ENCODE peak calls at places on chromosomes 5 and 9, in five cellular contexts. One of them, this sample, is unnamed.

GRCh38 chr5:178982941-178983340 is 12.2 kb downstream of the GRM6 start:
- DNase-seq in neuronal stem cell: no peak
- DNase-seq in IMR-90: no peak
- DNase-seq in trophoblast cell: no peak
- DNase-seq in H1: no peak
- DNase-seq in this sample: no peak

GRCh38 chr9:126275386-126276001 is 51.1 kb upstream of the MVB12B start:
- DNase-seq in neuronal stem cell: peak
- DNase-seq in IMR-90: peak
- DNase-seq in trophoblast cell: peak
- DNase-seq in H1: no peak
- DNase-seq in this sample: no peak

GRCh38 chr5:3595102-3595961 is at the start of gene IRX1:
- DNase-seq in neuronal stem cell: no peak
- DNase-seq in IMR-90: no peak
- DNase-seq in trophoblast cell: no peak
- DNase-seq in H1: no peak
- DNase-seq in this sample: no peak

GRCh38 chr9:76519027-76519835 is 60.2 kb downstream of the GCNT1 start:
- DNase-seq in neuronal stem cell: no peak
- DNase-seq in IMR-90: no peak
- DNase-seq in trophoblast cell: peak
- DNase-seq in H1: no peak
- DNase-seq in this sample: no peak

GRCh38 chr5:124342027-124342471 is 404.4 kb downstream of the ZNF608 start:
- DNase-seq in neuronal stem cell: no peak
- DNase-seq in IMR-90: peak
- DNase-seq in trophoblast cell: no peak
- DNase-seq in H1: no peak
- DNase-seq in this sample: peak

GRCh38 chr9:86519216-86519615 is 165.0 kb upstream of the TUT7 start:
- DNase-seq in neuronal stem cell: no peak
- DNase-seq in IMR-90: peak
- DNase-seq in trophoblast cell: no peak
- DNase-seq in H1: no peak
- DNase-seq in this sample: no peak

GRCh38 chr5:152405145-152405544 is at the start of gene NMUR2:
- DNase-seq in neuronal stem cell: peak
- DNase-seq in IMR-90: no peak
- DNase-seq in trophoblast cell: no peak
- DNase-seq in H1: peak
- DNase-seq in this sample: no peak

GRCh38 chr9:73116030-73116429 is 35.6 kb upstream of the ANXA1 start:
- DNase-seq in neuronal stem cell: no peak
- DNase-seq in IMR-90: peak
- DNase-seq in trophoblast cell: no peak
- DNase-seq in H1: no peak
- DNase-seq in this sample: peak

GRCh38 chr5:144169904-144170275 is 569 bp downstream of the YIPF5 start:
- DNase-seq in neuronal stem cell: no peak
- DNase-seq in IMR-90: no peak
- DNase-seq in trophoblast cell: peak
- DNase-seq in H1: no peak
- DNase-seq in this sample: no peak

GRCh38 chr9:81564632-81565031 is 124.7 kb downstream of the TLE1 start:
- DNase-seq in neuronal stem cell: no peak
- DNase-seq in IMR-90: no peak
- DNase-seq in trophoblast cell: no peak
- DNase-seq in H1: no peak
- DNase-seq in this sample: no peak

GRCh38 chr5:59021837-59022514 is 439.1 kb downstream of the RAB3C start:
- DNase-seq in neuronal stem cell: no peak
- DNase-seq in IMR-90: no peak
- DNase-seq in trophoblast cell: no peak
- DNase-seq in H1: no peak
- DNase-seq in this sample: no peak

GRCh38 chr9:92740446-92740961 is 24.1 kb downstream of the BICD2 start:
- DNase-seq in neuronal stem cell: no peak
- DNase-seq in IMR-90: no peak
- DNase-seq in trophoblast cell: no peak
- DNase-seq in H1: no peak
- DNase-seq in this sample: no peak

GRCh38 chr5:140075371-140075770 is 32.3 kb upstream of the NRG2 start:
- DNase-seq in neuronal stem cell: no peak
- DNase-seq in IMR-90: peak
- DNase-seq in trophoblast cell: no peak
- DNase-seq in H1: no peak
- DNase-seq in this sample: no peak

GRCh38 chr5:56786346-56786745 is 29.0 kb upstream of the MAP3K1 start:
- DNase-seq in neuronal stem cell: no peak
- DNase-seq in IMR-90: no peak
- DNase-seq in trophoblast cell: no peak
- DNase-seq in H1: no peak
- DNase-seq in this sample: no peak

GRCh38 chr5:176526462-176526861 is 10.7 kb downstream of the RNF44 start:
- DNase-seq in neuronal stem cell: no peak
- DNase-seq in IMR-90: no peak
- DNase-seq in trophoblast cell: no peak
- DNase-seq in H1: no peak
- DNase-seq in this sample: no peak

GRCh38 chr9:94533601-94534000 is 21.3 kb upstream of the PCAT7 start:
- DNase-seq in neuronal stem cell: no peak
- DNase-seq in IMR-90: no peak
- DNase-seq in trophoblast cell: no peak
- DNase-seq in H1: no peak
- DNase-seq in this sample: no peak

GRCh38 chr5:178454308-178454707 is 135.9 kb downstream of the COL23A1 start:
- DNase-seq in neuronal stem cell: no peak
- DNase-seq in IMR-90: no peak
- DNase-seq in trophoblast cell: no peak
- DNase-seq in H1: no peak
- DNase-seq in this sample: no peak

GRCh38 chr5:132011561-132012384 is at the start of gene ACSL6:
- DNase-seq in neuronal stem cell: no peak
- DNase-seq in IMR-90: no peak
- DNase-seq in trophoblast cell: peak
- DNase-seq in H1: no peak
- DNase-seq in this sample: peak

GRCh38 chr5:74105126-74105780 is 479.3 kb downstream of the ARHGEF28 start:
- DNase-seq in neuronal stem cell: no peak
- DNase-seq in IMR-90: no peak
- DNase-seq in trophoblast cell: peak
- DNase-seq in H1: no peak
- DNase-seq in this sample: no peak

GRCh38 chr5:138000102-138000723 is 32.7 kb downstream of the FAM13B start:
- DNase-seq in neuronal stem cell: no peak
- DNase-seq in IMR-90: peak
- DNase-seq in trophoblast cell: no peak
- DNase-seq in H1: no peak
- DNase-seq in this sample: peak

GRCh38 chr5:80300125-80300524 is 19.7 kb upstream of the SPZ1 start:
- DNase-seq in neuronal stem cell: no peak
- DNase-seq in IMR-90: no peak
- DNase-seq in trophoblast cell: no peak
- DNase-seq in H1: no peak
- DNase-seq in this sample: no peak

GRCh38 chr5:84397385-84397784 is 12.7 kb upstream of the EDIL3 start:
- DNase-seq in neuronal stem cell: no peak
- DNase-seq in IMR-90: no peak
- DNase-seq in trophoblast cell: no peak
- DNase-seq in H1: no peak
- DNase-seq in this sample: no peak

GRCh38 chr9:133731876-133732321 is 6.3 kb downstream of the SARDH start:
- DNase-seq in neuronal stem cell: peak
- DNase-seq in IMR-90: peak
- DNase-seq in trophoblast cell: no peak
- DNase-seq in H1: no peak
- DNase-seq in this sample: peak

GRCh38 chr9:21413089-21414023 is 4.4 kb downstream of the IFNA8 start:
- DNase-seq in neuronal stem cell: no peak
- DNase-seq in IMR-90: no peak
- DNase-seq in trophoblast cell: peak
- DNase-seq in H1: no peak
- DNase-seq in this sample: no peak

GRCh38 chr5:73812962-73813588 is 187.1 kb downstream of the ARHGEF28 start:
- DNase-seq in neuronal stem cell: no peak
- DNase-seq in IMR-90: no peak
- DNase-seq in trophoblast cell: no peak
- DNase-seq in H1: no peak
- DNase-seq in this sample: no peak

GRCh38 chr9:26975728-26976707 is 19.8 kb downstream of the IFT74 start:
- DNase-seq in neuronal stem cell: peak
- DNase-seq in IMR-90: peak
- DNase-seq in trophoblast cell: peak
- DNase-seq in H1: peak
- DNase-seq in this sample: peak

GRCh38 chr5:107376546-107377276 is 294.0 kb downstream of the EFNA5 start:
- DNase-seq in neuronal stem cell: no peak
- DNase-seq in IMR-90: peak
- DNase-seq in trophoblast cell: peak
- DNase-seq in H1: no peak
- DNase-seq in this sample: peak

GRCh38 chr9:18668944-18669343 is 195.0 kb downstream of the ADAMTSL1 start:
- DNase-seq in neuronal stem cell: no peak
- DNase-seq in IMR-90: no peak
- DNase-seq in trophoblast cell: no peak
- DNase-seq in H1: peak
- DNase-seq in this sample: peak

GRCh38 chr5:181217111-181217804 is 5.8 kb upstream of the TRIM41 start:
- DNase-seq in neuronal stem cell: peak
- DNase-seq in IMR-90: peak
- DNase-seq in trophoblast cell: peak
- DNase-seq in H1: no peak
- DNase-seq in this sample: peak

GRCh38 chr5:10863763-10864383 is 102.8 kb upstream of the DAP start:
- DNase-seq in neuronal stem cell: peak
- DNase-seq in IMR-90: peak
- DNase-seq in trophoblast cell: peak
- DNase-seq in H1: peak
- DNase-seq in this sample: peak

GRCh38 chr9:21936161-21936560 is 58.0 kb downstream of the CDKN2A start:
- DNase-seq in neuronal stem cell: no peak
- DNase-seq in IMR-90: no peak
- DNase-seq in trophoblast cell: peak
- DNase-seq in H1: no peak
- DNase-seq in this sample: no peak

GRCh38 chr9:128845186-128845931 is 15.8 kb upstream of the SPOUT1 start:
- DNase-seq in neuronal stem cell: no peak
- DNase-seq in IMR-90: no peak
- DNase-seq in trophoblast cell: peak
- DNase-seq in H1: no peak
- DNase-seq in this sample: peak

GRCh38 chr5:19210886-19211285 is 777.1 kb downstream of the CDH18 start:
- DNase-seq in neuronal stem cell: no peak
- DNase-seq in IMR-90: no peak
- DNase-seq in trophoblast cell: no peak
- DNase-seq in H1: no peak
- DNase-seq in this sample: no peak

GRCh38 chr5:3612561-3613175 is 17.0 kb downstream of the IRX1 start:
- DNase-seq in neuronal stem cell: no peak
- DNase-seq in IMR-90: no peak
- DNase-seq in trophoblast cell: no peak
- DNase-seq in H1: no peak
- DNase-seq in this sample: no peak

GRCh38 chr5:60835554-60835953 is 8.5 kb downstream of the ELOVL7 start:
- DNase-seq in neuronal stem cell: no peak
- DNase-seq in IMR-90: no peak
- DNase-seq in trophoblast cell: no peak
- DNase-seq in H1: no peak
- DNase-seq in this sample: no peak

GRCh38 chr9:116491659-116492058 is 195.4 kb upstream of the TRIM32 start:
- DNase-seq in neuronal stem cell: no peak
- DNase-seq in IMR-90: peak
- DNase-seq in trophoblast cell: no peak
- DNase-seq in H1: no peak
- DNase-seq in this sample: no peak

GRCh38 chr5:134114886-134115805 is 665 bp downstream of the TCF7 start:
- DNase-seq in neuronal stem cell: no peak
- DNase-seq in IMR-90: no peak
- DNase-seq in trophoblast cell: peak
- DNase-seq in H1: no peak
- DNase-seq in this sample: no peak

DNA sequence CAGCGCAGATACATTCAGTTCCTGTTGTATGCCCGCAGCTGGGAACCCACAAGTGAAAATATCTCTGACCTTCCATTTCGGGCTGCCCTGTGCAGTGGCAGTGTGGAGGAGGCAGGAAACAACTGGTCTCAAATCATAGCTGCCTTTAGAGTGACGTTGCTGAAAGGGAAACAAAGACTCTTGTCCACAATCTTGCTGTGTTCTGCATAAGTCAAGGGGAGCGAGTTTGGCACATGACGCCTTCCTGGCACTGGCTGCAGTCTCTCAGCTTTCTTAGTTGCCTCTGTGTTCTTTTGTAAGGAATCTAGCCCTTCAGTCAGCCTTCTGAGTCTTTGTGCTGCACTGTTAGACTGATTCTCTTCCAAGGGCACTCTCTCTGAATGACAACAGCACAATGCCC is 24.0 kb downstream of the ADAMTS16 start:
- DNase-seq in neuronal stem cell: no peak
- DNase-seq in IMR-90: no peak
- DNase-seq in trophoblast cell: no peak
- DNase-seq in H1: no peak
- DNase-seq in this sample: no peak
- H4K91ac ChIP-seq in neuronal stem cell: no peak
- H4K91ac ChIP-seq in IMR-90: no peak
- H4K91ac ChIP-seq in trophoblast cell: no peak
- H4K91ac ChIP-seq in H1: no peak
- H4K91ac ChIP-seq in this sample: no peak

DNA sequence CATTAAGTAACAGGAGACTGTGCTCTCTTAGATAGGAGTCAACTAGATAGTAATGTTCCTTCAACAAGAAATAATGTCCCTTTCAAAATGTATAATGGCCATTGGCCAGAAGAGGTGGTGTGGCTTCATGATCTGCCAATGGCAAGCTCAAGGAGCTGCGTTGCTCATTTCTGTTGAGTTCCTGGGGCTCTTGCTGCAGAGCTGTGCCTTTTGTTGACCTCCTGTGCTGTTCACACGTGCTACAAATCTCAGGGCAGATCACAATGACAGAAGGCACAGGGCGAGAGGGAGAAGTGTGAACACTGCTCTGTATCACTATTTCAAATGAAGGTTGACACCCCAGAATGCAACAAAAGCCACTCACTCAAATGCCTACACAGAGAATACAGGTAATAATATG is 16.0 kb upstream of the TBC1D2 start:
- DNase-seq in neuronal stem cell: no peak
- DNase-seq in IMR-90: no peak
- DNase-seq in trophoblast cell: no peak
- DNase-seq in H1: no peak
- DNase-seq in this sample: no peak
- H2BK5ac ChIP-seq in neuronal stem cell: no peak
- H2BK5ac ChIP-seq in IMR-90: peak
- H2BK5ac ChIP-seq in trophoblast cell: no peak
- H2BK5ac ChIP-seq in H1: peak
- H2BK5ac ChIP-seq in this sample: no peak

GRCh38 chr5:173315495-173316352 is 12.5 kb downstream of the STC2 start:
- DNase-seq in neuronal stem cell: no peak
- DNase-seq in IMR-90: peak
- DNase-seq in trophoblast cell: peak
- DNase-seq in H1: no peak
- DNase-seq in this sample: peak
- H3K4me3 ChIP-seq in neuronal stem cell: no peak
- H3K4me3 ChIP-seq in IMR-90: no peak
- H3K4me3 ChIP-seq in trophoblast cell: no peak
- H3K4me3 ChIP-seq in H1: no peak
- H3K4me3 ChIP-seq in this sample: peak

GRCh38 chr9:35103660-35104191 is 795 bp upstream of the STOML2 start:
- DNase-seq in neuronal stem cell: no peak
- DNase-seq in IMR-90: no peak
- DNase-seq in trophoblast cell: no peak
- DNase-seq in H1: no peak
- DNase-seq in this sample: no peak
- H4K91ac ChIP-seq in neuronal stem cell: no peak
- H4K91ac ChIP-seq in IMR-90: no peak
- H4K91ac ChIP-seq in trophoblast cell: no peak
- H4K91ac ChIP-seq in H1: no peak
- H4K91ac ChIP-seq in this sample: no peak